ENCODE peak calls at places on chromosome 13, in four cellular contexts. N is activated naive CD4-positive, alpha-beta T cell treated with anti-CD3 and anti-CD28 coated beads for 36 hours; X is AG09309; U is NCI-H2081 treated with DMSO at 0.1 percent for 48 hours. R is an unnamed sample.

GRCh38 chr13:76888421-76888820 is 2.2 kb upstream of the KCTD12 start:
- DNase-seq in N (no peak), X (no peak), U (no peak), R (no peak)

GRCh38 chr13:50441141-50441540 is 402.4 kb downstream of the DLEU7 start:
- DNase-seq in U (no peak), N (no peak), X (no peak), R (no peak)

GRCh38 chr13:75460644-75461043 is 21.3 kb downstream of the TBC1D4 start:
- DNase-seq in N (no peak), U (no peak), X (no peak), R (no peak)

GRCh38 chr13:97257800-97258799 is 36.0 kb downstream of the MBNL2 start:
- DNase-seq in N (no peak), X (peak), U (no peak), R (peak)

GRCh38 chr13:94110011-94110410 is 369.5 kb downstream of the DCT start:
- DNase-seq in X (no peak), N (no peak), U (no peak), R (no peak)

GRCh38 chr13:98032168-98032567 is 78.7 kb downstream of the IPO5 start:
- DNase-seq in U (no peak), X (no peak), N (no peak), R (no peak)

GRCh38 chr13:30880756-30881155 is 25.3 kb upstream of the MEDAG start:
- DNase-seq in N (no peak), X (peak), U (no peak), R (no peak)

GRCh38 chr13:109628251-109628699 is 158.1 kb downstream of the IRS2 start:
- DNase-seq in U (no peak), N (no peak), X (peak), R (peak)

GRCh38 chr13:77980592-77980991 is 62.0 kb upstream of the EDNRB start:
- DNase-seq in N (no peak), X (no peak), U (no peak), R (peak)

GRCh38 chr13:45799451-45799850 is 52.1 kb downstream of the SIAH3 start:
- DNase-seq in X (no peak), U (no peak), N (no peak), R (no peak)

GRCh38 chr13:44305845-44306244 is 67.8 kb upstream of the SERP2 start:
- DNase-seq in X (no peak), U (peak), N (no peak), R (no peak)

GRCh38 chr13:83057119-83057518 is 825.2 kb downstream of the SLITRK1 start:
- DNase-seq in N (no peak), U (no peak), X (no peak), R (no peak)

GRCh38 chr13:42946927-42947326 is 45.1 kb downstream of the EPSTI1 start:
- DNase-seq in U (no peak), N (no peak), X (peak), R (no peak)

GRCh38 chr13:36850790-36851438 is 31.9 kb downstream of the RFXAP start:
- DNase-seq in N (peak), U (no peak), X (no peak), R (no peak)

GRCh38 chr13:39597828-39598227 is 5.2 kb downstream of the LHFPL6 start:
- DNase-seq in U (no peak), X (no peak), N (no peak), R (no peak)

GRCh38 chr13:97225533-97225932 is 3.4 kb downstream of the MBNL2 start:
- DNase-seq in N (no peak), X (no peak), U (no peak), R (no peak)

GRCh38 chr13:102117175-102117830 is 284.5 kb downstream of the FGF14 start:
- DNase-seq in X (no peak), N (no peak), U (no peak), R (no peak)

GRCh38 chr13:29480893-29481525 is 114.5 kb downstream of the SLC7A1 start:
- DNase-seq in N (no peak), U (no peak), X (no peak), R (no peak)

GRCh38 chr13:99215466-99215865 is 14.8 kb downstream of the UBAC2 start:
- DNase-seq in U (no peak), N (peak), X (no peak), R (no peak)

GRCh38 chr13:99258210-99258860 is at the start of gene GPR18:
- DNase-seq in N (peak), U (no peak), X (no peak), R (no peak)

GRCh38 chr13:90197722-90198121 is 1149.8 kb upstream of the MIR17HG start:
- DNase-seq in X (no peak), N (no peak), U (no peak), R (no peak)

GRCh38 chr13:25084101-25084500 is 11.8 kb upstream of the PABPC3 start:
- DNase-seq in N (no peak), X (no peak), U (no peak), R (no peak)

GRCh38 chr13:24931450-24932217 is 164.3 kb upstream of the PABPC3 start:
- DNase-seq in X (no peak), N (no peak), U (no peak), R (no peak)

GRCh38 chr13:73169971-73170370 is 111.2 kb downstream of the KLF5 start:
- DNase-seq in X (no peak), N (no peak), U (no peak), R (no peak)

GRCh38 chr13:44050450-44051063 is 170.9 kb downstream of the LACC1 start:
- DNase-seq in U (no peak), X (no peak), N (no peak), R (no peak)

GRCh38 chr13:24854311-24854710 is 90.3 kb downstream of the RNF17 start:
- DNase-seq in U (no peak), X (no peak), N (no peak), R (no peak)

GRCh38 chr13:41700790-41701310 is 243.5 kb downstream of the RGCC start:
- DNase-seq in U (peak), X (peak), N (no peak), R (peak)

GRCh38 chr13:111013196-111013595 is 98.3 kb upstream of the ANKRD10 start:
- DNase-seq in U (no peak), X (no peak), N (no peak), R (no peak)

GRCh38 chr13:52686381-52686780 is 33.7 kb downstream of the SUGT1 start:
- DNase-seq in N (no peak), X (no peak), U (no peak), R (no peak)

GRCh38 chr13:51726446-51727185 is 77.3 kb downstream of the DHRS12 start:
- DNase-seq in X (peak), N (no peak), U (no peak), R (peak)